ENCODE peak calls at places on chromosomes 5 and 9, in four cellular contexts. One of them, this sample, is unnamed. For H3K27me3, the result is how much of the 10 kb centered on the place peaks cover.

GRCh38 chr9:91192785-91193657 is 168.7 kb downstream of the AUH start:
- DNase-seq in CD8-positive, alpha-beta memory T cell: peak
- DNase-seq in H9: peak
- DNase-seq in tibial artery: peak
- DNase-seq in this sample: peak

GRCh38 chr9:133644968-133645765 is 9.0 kb downstream of the DBH start:
- DNase-seq in CD8-positive, alpha-beta memory T cell: no peak
- DNase-seq in H9: no peak
- DNase-seq in tibial artery: no peak
- DNase-seq in this sample: no peak

GRCh38 chr5:142428036-142428772 is 103.4 kb upstream of the SPRY4 start:
- DNase-seq in CD8-positive, alpha-beta memory T cell: no peak
- DNase-seq in H9: no peak
- DNase-seq in tibial artery: no peak
- DNase-seq in this sample: no peak

GRCh38 chr5:175748650-175749049 is 90.8 kb downstream of the HRH2 start:
- DNase-seq in CD8-positive, alpha-beta memory T cell: no peak
- DNase-seq in H9: no peak
- DNase-seq in tibial artery: no peak
- DNase-seq in this sample: no peak

GRCh38 chr9:3863114-3863528 is 337.3 kb upstream of the RFX3 start:
- DNase-seq in CD8-positive, alpha-beta memory T cell: no peak
- DNase-seq in H9: no peak
- DNase-seq in tibial artery: no peak
- DNase-seq in this sample: no peak

GRCh38 chr9:77556396-77556795 is 91.7 kb downstream of the GNA14 start:
- DNase-seq in CD8-positive, alpha-beta memory T cell: no peak
- DNase-seq in H9: no peak
- DNase-seq in tibial artery: no peak
- DNase-seq in this sample: no peak

GRCh38 chr9:90870646-90871326 is 69.2 kb downstream of the SYK start:
- DNase-seq in CD8-positive, alpha-beta memory T cell: peak
- DNase-seq in H9: no peak
- DNase-seq in tibial artery: no peak
- DNase-seq in this sample: no peak

GRCh38 chr5:88142801-88143692 is 125.6 kb downstream of the TMEM161B start:
- DNase-seq in CD8-positive, alpha-beta memory T cell: no peak
- DNase-seq in H9: no peak
- DNase-seq in tibial artery: peak
- DNase-seq in this sample: no peak

GRCh38 chr5:4868140-4868735 is 271.9 kb upstream of the ADAMTS16 start:
- DNase-seq in CD8-positive, alpha-beta memory T cell: no peak
- DNase-seq in H9: peak
- DNase-seq in tibial artery: no peak
- DNase-seq in this sample: peak

GRCh38 chr5:170760126-170760525 is 23.4 kb upstream of the GABRP start:
- DNase-seq in CD8-positive, alpha-beta memory T cell: no peak
- DNase-seq in H9: no peak
- DNase-seq in tibial artery: no peak
- DNase-seq in this sample: no peak

GRCh38 chr5:59583810-59584562 is 309.5 kb downstream of the PDE4D start:
- DNase-seq in CD8-positive, alpha-beta memory T cell: no peak
- DNase-seq in H9: no peak
- DNase-seq in tibial artery: no peak
- DNase-seq in this sample: no peak

GRCh38 chr5:532521-533242 is 8.4 kb upstream of the SLC9A3 start:
- DNase-seq in CD8-positive, alpha-beta memory T cell: no peak
- DNase-seq in H9: no peak
- DNase-seq in tibial artery: no peak
- DNase-seq in this sample: no peak

GRCh38 chr5:530556-530955 is 6.3 kb upstream of the SLC9A3 start:
- DNase-seq in CD8-positive, alpha-beta memory T cell: no peak
- DNase-seq in H9: no peak
- DNase-seq in tibial artery: no peak
- DNase-seq in this sample: no peak

GRCh38 chr5:531749-532315 is 7.6 kb upstream of the SLC9A3 start:
- DNase-seq in CD8-positive, alpha-beta memory T cell: no peak
- DNase-seq in H9: no peak
- DNase-seq in tibial artery: no peak
- DNase-seq in this sample: no peak

GRCh38 chr5:530001-530400 is 5.8 kb upstream of the SLC9A3 start:
- DNase-seq in CD8-positive, alpha-beta memory T cell: no peak
- DNase-seq in H9: no peak
- DNase-seq in tibial artery: no peak
- DNase-seq in this sample: no peak

DNA sequence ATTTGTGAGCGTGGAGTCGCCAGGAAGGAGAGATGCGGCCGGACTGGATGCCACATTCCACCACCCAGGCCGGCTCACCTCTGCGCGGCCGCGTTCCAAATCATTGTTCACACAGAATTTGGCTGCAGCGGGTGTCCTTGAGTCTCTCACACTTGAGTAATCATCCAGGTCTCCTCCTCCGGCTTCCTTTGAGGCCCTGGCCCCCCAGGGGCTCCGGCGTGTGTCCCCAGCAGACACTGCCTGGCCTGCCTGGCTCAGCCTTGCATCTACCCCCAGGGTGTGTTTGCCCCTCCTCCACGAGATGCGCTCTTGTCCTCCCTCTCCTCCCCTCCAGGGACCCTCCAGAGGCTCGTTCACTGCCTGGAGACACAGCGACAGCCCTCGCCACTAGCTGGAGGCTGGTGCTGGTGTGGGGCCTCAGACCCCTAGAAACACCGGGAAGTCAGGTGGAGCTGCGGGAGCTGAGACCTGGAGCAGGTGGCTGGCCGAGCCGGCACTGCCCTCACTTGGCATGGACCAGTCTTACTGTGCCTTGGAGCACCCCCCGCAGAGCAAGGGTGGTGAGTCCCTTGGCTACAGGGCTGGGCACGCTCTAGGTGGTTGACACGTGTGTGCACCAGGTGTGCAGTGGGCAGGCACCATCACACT is 7.0 kb upstream of the SLC9A3 start:
- DNase-seq in CD8-positive, alpha-beta memory T cell: no peak
- DNase-seq in H9: no peak
- DNase-seq in tibial artery: no peak
- DNase-seq in this sample: no peak
- H3K27me3 ChIP-seq in CD8-positive, alpha-beta memory T cell: under half
- H3K27me3 ChIP-seq in H9: under half
- H3K27me3 ChIP-seq in tibial artery: under half
- H3K27me3 ChIP-seq in this sample: under half

GRCh38 chr9:137960496-137960895 is 82.9 kb downstream of the CACNA1B start:
- DNase-seq in CD8-positive, alpha-beta memory T cell: no peak
- DNase-seq in H9: peak
- DNase-seq in tibial artery: peak
- DNase-seq in this sample: no peak

GRCh38 chr9:137967280-137967943 is 89.8 kb downstream of the CACNA1B start:
- DNase-seq in CD8-positive, alpha-beta memory T cell: no peak
- DNase-seq in H9: no peak
- DNase-seq in tibial artery: peak
- DNase-seq in this sample: no peak

GRCh38 chr9:137959641-137960411 is 82.2 kb downstream of the CACNA1B start:
- DNase-seq in CD8-positive, alpha-beta memory T cell: no peak
- DNase-seq in H9: peak
- DNase-seq in tibial artery: no peak
- DNase-seq in this sample: no peak

GRCh38 chr9:137965177-137965795 is 87.7 kb downstream of the CACNA1B start:
- DNase-seq in CD8-positive, alpha-beta memory T cell: no peak
- DNase-seq in H9: no peak
- DNase-seq in tibial artery: no peak
- DNase-seq in this sample: no peak

GRCh38 chr9:137963525-137963924 is 85.9 kb downstream of the CACNA1B start:
- DNase-seq in CD8-positive, alpha-beta memory T cell: no peak
- DNase-seq in H9: no peak
- DNase-seq in tibial artery: no peak
- DNase-seq in this sample: no peak
- H3K27me3 ChIP-seq in CD8-positive, alpha-beta memory T cell: under half
- H3K27me3 ChIP-seq in H9: under half
- H3K27me3 ChIP-seq in tibial artery: under half
- H3K27me3 ChIP-seq in this sample: under half

GRCh38 chr5:108753331-108753730 is 5.6 kb downstream of the FER start:
- DNase-seq in CD8-positive, alpha-beta memory T cell: no peak
- DNase-seq in H9: no peak
- DNase-seq in tibial artery: no peak
- DNase-seq in this sample: no peak
- H3K27me3 ChIP-seq in CD8-positive, alpha-beta memory T cell: under half
- H3K27me3 ChIP-seq in H9: under half
- H3K27me3 ChIP-seq in tibial artery: under half
- H3K27me3 ChIP-seq in this sample: under half

DNA sequence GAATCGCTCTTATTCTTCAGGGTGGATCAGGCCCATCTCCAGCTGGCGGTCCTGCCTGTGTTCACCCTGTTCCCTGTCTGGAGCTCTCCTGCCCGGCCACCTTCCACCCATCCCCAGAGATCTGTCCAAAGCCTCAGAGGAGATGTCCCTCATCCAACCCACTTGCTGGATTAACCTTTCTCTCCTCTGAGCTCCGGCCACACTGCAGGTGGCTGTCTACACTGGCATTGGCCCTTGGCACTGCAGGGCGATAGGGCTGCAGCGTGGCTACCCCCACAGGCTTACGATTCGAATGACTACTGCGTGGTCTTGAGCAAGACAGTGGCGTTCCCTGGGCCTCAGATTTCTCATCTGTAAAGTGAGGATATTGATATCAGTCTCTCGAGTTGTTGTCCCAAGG is 63.8 kb upstream of the BARHL1 start:
- DNase-seq in CD8-positive, alpha-beta memory T cell: no peak
- DNase-seq in H9: no peak
- DNase-seq in tibial artery: no peak
- DNase-seq in this sample: no peak
- H3K27me3 ChIP-seq in CD8-positive, alpha-beta memory T cell: under half
- H3K27me3 ChIP-seq in H9: under half
- H3K27me3 ChIP-seq in tibial artery: under half
- H3K27me3 ChIP-seq in this sample: under half

GRCh38 chr5:140025736-140026135 is 17.4 kb downstream of the NRG2 start:
- DNase-seq in CD8-positive, alpha-beta memory T cell: no peak
- DNase-seq in H9: no peak
- DNase-seq in tibial artery: no peak
- DNase-seq in this sample: no peak
- H3K27me3 ChIP-seq in CD8-positive, alpha-beta memory T cell: under half
- H3K27me3 ChIP-seq in H9: under half
- H3K27me3 ChIP-seq in tibial artery: under half
- H3K27me3 ChIP-seq in this sample: under half

GRCh38 chr5:128537999-128538248 is at the start of gene FBN2:
- DNase-seq in CD8-positive, alpha-beta memory T cell: no peak
- DNase-seq in H9: no peak
- DNase-seq in tibial artery: peak
- DNase-seq in this sample: no peak
- H3K27me3 ChIP-seq in CD8-positive, alpha-beta memory T cell: under half
- H3K27me3 ChIP-seq in H9: under half
- H3K27me3 ChIP-seq in tibial artery: under half
- H3K27me3 ChIP-seq in this sample: under half

This sample was measured in Peyer's patch.